ENCODE peak calls at places on chromosomes 6 and 20, in ten cellular contexts. One of them, this sample, is unnamed.

GRCh38 chr20:63782521-63782971 is 43.0 kb downstream of the SLC2A4RG start:
- DNase-seq in lower leg skin: no peak
- DNase-seq in uterus: no peak
- DNase-seq in breast epithelium: no peak
- DNase-seq in transverse colon: no peak
- DNase-seq in Peyer's patch: no peak
- DNase-seq in tibial nerve: no peak
- DNase-seq in esophagus muscularis mucosa: no peak
- DNase-seq in body of pancreas: no peak
- DNase-seq in ovary: no peak
- DNase-seq in this sample: no peak

GRCh38 chr6:24974182-24975171 is 38.7 kb upstream of the RIPOR2 start:
- DNase-seq in Peyer's patch: no peak
- DNase-seq in breast epithelium: no peak
- DNase-seq in lower leg skin: no peak
- DNase-seq in body of pancreas: no peak
- DNase-seq in transverse colon: no peak
- DNase-seq in tibial nerve: no peak
- DNase-seq in esophagus muscularis mucosa: no peak
- DNase-seq in uterus: no peak
- DNase-seq in ovary: no peak
- DNase-seq in this sample: no peak

GRCh38 chr20:63572788-63573738 is 976 bp downstream of the HELZ2 start:
- DNase-seq in esophagus muscularis mucosa: no peak
- DNase-seq in body of pancreas: no peak
- DNase-seq in ovary: no peak
- DNase-seq in uterus: no peak
- DNase-seq in lower leg skin: no peak
- DNase-seq in transverse colon: no peak
- DNase-seq in Peyer's patch: no peak
- DNase-seq in tibial nerve: no peak
- DNase-seq in breast epithelium: no peak
- DNase-seq in this sample: no peak

GRCh38 chr20:64179805-64180204 is 15.6 kb downstream of the MYT1 start:
- DNase-seq in tibial nerve: no peak
- DNase-seq in lower leg skin: no peak
- DNase-seq in esophagus muscularis mucosa: no peak
- DNase-seq in uterus: no peak
- DNase-seq in body of pancreas: no peak
- DNase-seq in breast epithelium: no peak
- DNase-seq in ovary: no peak
- DNase-seq in transverse colon: no peak
- DNase-seq in Peyer's patch: no peak
- DNase-seq in this sample: no peak

GRCh38 chr6:147954938-147955337 is 387.7 kb upstream of the SASH1 start:
- DNase-seq in tibial nerve: no peak
- DNase-seq in esophagus muscularis mucosa: no peak
- DNase-seq in Peyer's patch: no peak
- DNase-seq in lower leg skin: no peak
- DNase-seq in uterus: no peak
- DNase-seq in transverse colon: no peak
- DNase-seq in breast epithelium: no peak
- DNase-seq in body of pancreas: no peak
- DNase-seq in ovary: no peak
- DNase-seq in this sample: no peak

GRCh38 chr20:944148-944547 is 28.0 kb upstream of the ANGPT4 start:
- DNase-seq in esophagus muscularis mucosa: no peak
- DNase-seq in Peyer's patch: no peak
- DNase-seq in ovary: no peak
- DNase-seq in tibial nerve: no peak
- DNase-seq in lower leg skin: no peak
- DNase-seq in breast epithelium: no peak
- DNase-seq in body of pancreas: no peak
- DNase-seq in transverse colon: no peak
- DNase-seq in uterus: no peak
- DNase-seq in this sample: no peak

GRCh38 chr20:51481311-51481997 is 61.1 kb downstream of the NFATC2 start:
- DNase-seq in tibial nerve: no peak
- DNase-seq in uterus: no peak
- DNase-seq in ovary: no peak
- DNase-seq in body of pancreas: no peak
- DNase-seq in breast epithelium: no peak
- DNase-seq in lower leg skin: no peak
- DNase-seq in Peyer's patch: no peak
- DNase-seq in esophagus muscularis mucosa: no peak
- DNase-seq in transverse colon: no peak
- DNase-seq in this sample: no peak

GRCh38 chr20:31547017-31547675 is 32.9 kb downstream of the HM13 start:
- DNase-seq in transverse colon: peak; percentile 88
- DNase-seq in lower leg skin: peak; percentile 76
- DNase-seq in breast epithelium: peak; percentile 85
- DNase-seq in Peyer's patch: peak; percentile 86
- DNase-seq in esophagus muscularis mucosa: peak; percentile 96
- DNase-seq in uterus: peak; percentile 85
- DNase-seq in ovary: peak; percentile 87
- DNase-seq in tibial nerve: peak; percentile 74
- DNase-seq in body of pancreas: peak; percentile 88
- DNase-seq in this sample: no peak

GRCh38 chr6:166955865-166956443 is 396 bp downstream of the RNASET2 start:
- DNase-seq in body of pancreas: peak; percentile 67
- DNase-seq in breast epithelium: no peak
- DNase-seq in transverse colon: no peak
- DNase-seq in lower leg skin: no peak
- DNase-seq in uterus: no peak
- DNase-seq in ovary: no peak
- DNase-seq in esophagus muscularis mucosa: no peak
- DNase-seq in Peyer's patch: no peak
- DNase-seq in tibial nerve: no peak
- DNase-seq in this sample: no peak

GRCh38 chr6:75101896-75102680 is 103.8 kb downstream of the COL12A1 start:
- DNase-seq in uterus: no peak
- DNase-seq in breast epithelium: no peak
- DNase-seq in ovary: no peak
- DNase-seq in body of pancreas: no peak
- DNase-seq in esophagus muscularis mucosa: no peak
- DNase-seq in lower leg skin: no peak
- DNase-seq in Peyer's patch: no peak
- DNase-seq in transverse colon: no peak
- DNase-seq in tibial nerve: no peak
- DNase-seq in this sample: no peak
- TF ChIP-seq POLR2A in uterus: no peak
- TF ChIP-seq POLR2A in breast epithelium: no peak
- TF ChIP-seq POLR2A in ovary: no peak
- TF ChIP-seq POLR2A in body of pancreas: no peak
- TF ChIP-seq POLR2A in esophagus muscularis mucosa: no peak
- TF ChIP-seq POLR2A in lower leg skin: no peak
- TF ChIP-seq POLR2A in Peyer's patch: no peak
- TF ChIP-seq POLR2A in transverse colon: no peak
- TF ChIP-seq POLR2A in tibial nerve: no peak
- TF ChIP-seq POLR2A in this sample: no peak

GRCh38 chr20:45017281-45017680 is 51.0 kb downstream of the STK4 start:
- DNase-seq in Peyer's patch: no peak
- DNase-seq in body of pancreas: no peak
- DNase-seq in tibial nerve: no peak
- DNase-seq in esophagus muscularis mucosa: no peak
- DNase-seq in breast epithelium: no peak
- DNase-seq in ovary: no peak
- DNase-seq in lower leg skin: no peak
- DNase-seq in uterus: no peak
- DNase-seq in transverse colon: no peak
- DNase-seq in this sample: no peak
- TF ChIP-seq POLR2A in Peyer's patch: no peak
- TF ChIP-seq POLR2A in body of pancreas: no peak
- TF ChIP-seq POLR2A in tibial nerve: no peak
- TF ChIP-seq POLR2A in esophagus muscularis mucosa: no peak
- TF ChIP-seq POLR2A in breast epithelium: no peak
- TF ChIP-seq POLR2A in ovary: no peak
- TF ChIP-seq POLR2A in lower leg skin: no peak
- TF ChIP-seq POLR2A in uterus: no peak
- TF ChIP-seq POLR2A in transverse colon: no peak
- TF ChIP-seq POLR2A in this sample: no peak

GRCh38 chr6:119347466-119348307 is 1.9 kb downstream of the MAN1A1 start:
- DNase-seq in transverse colon: peak; percentile 69
- DNase-seq in uterus: peak; percentile 32
- DNase-seq in body of pancreas: peak; percentile 68
- DNase-seq in Peyer's patch: peak; percentile 60
- DNase-seq in tibial nerve: peak; percentile 41
- DNase-seq in lower leg skin: peak; percentile 54
- DNase-seq in breast epithelium: no peak
- DNase-seq in esophagus muscularis mucosa: no peak
- DNase-seq in ovary: peak; percentile 22
- DNase-seq in this sample: no peak
- TF ChIP-seq POLR2A in transverse colon: no peak
- TF ChIP-seq POLR2A in uterus: no peak
- TF ChIP-seq POLR2A in body of pancreas: peak; percentile 44
- TF ChIP-seq POLR2A in Peyer's patch: no peak
- TF ChIP-seq POLR2A in tibial nerve: no peak
- TF ChIP-seq POLR2A in lower leg skin: no peak
- TF ChIP-seq POLR2A in breast epithelium: no peak
- TF ChIP-seq POLR2A in esophagus muscularis mucosa: no peak
- TF ChIP-seq POLR2A in ovary: no peak
- TF ChIP-seq POLR2A in this sample: no peak

DNA sequence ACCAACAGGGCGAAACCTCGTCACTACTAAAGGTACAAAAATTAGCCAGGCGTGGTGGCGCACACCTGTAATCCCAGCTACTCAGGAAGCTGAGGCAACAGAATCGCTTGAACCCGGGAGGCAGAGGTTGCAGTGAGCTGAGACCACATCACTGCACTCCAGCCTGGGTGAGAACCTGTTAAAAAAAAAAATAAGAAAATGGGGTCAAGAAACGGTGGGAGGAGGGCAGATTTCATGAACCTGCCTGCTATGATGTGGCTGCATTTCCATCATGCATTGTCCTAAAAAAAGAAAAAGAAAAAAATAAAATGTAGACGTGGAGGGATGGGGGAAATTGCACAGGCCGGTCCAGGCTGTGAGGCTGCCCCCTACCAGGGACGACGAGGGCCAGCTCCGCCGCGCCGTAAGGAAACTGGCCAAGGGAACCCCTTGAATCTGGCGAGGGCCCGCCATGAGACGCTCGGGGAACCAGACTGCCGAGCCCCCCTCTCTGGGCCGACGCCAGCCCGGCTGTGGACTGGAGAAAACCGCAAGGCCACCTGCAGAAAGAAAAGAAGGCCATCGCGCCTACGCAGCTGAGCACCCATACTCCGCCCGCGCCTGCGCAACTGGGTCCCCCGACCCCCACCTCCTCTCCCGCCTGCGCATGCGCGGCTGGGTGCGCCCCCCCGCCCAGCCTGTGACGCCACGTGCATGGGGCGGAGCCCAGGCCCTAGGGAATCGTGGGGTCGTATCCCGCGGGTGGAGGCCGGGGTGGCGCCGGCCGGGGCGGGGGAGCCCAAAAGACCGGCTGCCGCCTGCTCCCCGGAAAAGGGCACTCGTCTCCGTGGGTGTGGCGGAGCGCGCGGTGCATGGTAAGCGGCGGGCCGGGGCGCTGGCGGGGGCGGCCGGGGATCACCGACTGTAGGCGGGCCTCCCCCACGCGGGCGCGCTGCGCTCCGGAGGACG is at the start of gene ENTPD6:
- DNase-seq in uterus: peak; percentile 90
- DNase-seq in ovary: peak; percentile 98
- DNase-seq in breast epithelium: peak; percentile 91
- DNase-seq in transverse colon: peak; percentile 96
- DNase-seq in esophagus muscularis mucosa: peak; percentile 97
- DNase-seq in body of pancreas: peak; percentile 95
- DNase-seq in tibial nerve: peak; percentile 88
- DNase-seq in lower leg skin: peak; percentile 84
- DNase-seq in Peyer's patch: peak; percentile 96
- DNase-seq in this sample: peak; percentile 93
- TF ChIP-seq POLR2A in uterus: peak; percentile 72
- TF ChIP-seq POLR2A in ovary: peak; percentile 82
- TF ChIP-seq POLR2A in breast epithelium: peak; percentile 70
- TF ChIP-seq POLR2A in transverse colon: peak; percentile 76
- TF ChIP-seq POLR2A in esophagus muscularis mucosa: peak; percentile 64
- TF ChIP-seq POLR2A in body of pancreas: peak; percentile 88
- TF ChIP-seq POLR2A in tibial nerve: peak; percentile 71
- TF ChIP-seq POLR2A in lower leg skin: peak; percentile 56
- TF ChIP-seq POLR2A in Peyer's patch: peak; percentile 68
- TF ChIP-seq POLR2A in this sample: peak; percentile 75

GRCh38 chr20:2172305-2173175 is 70.9 kb downstream of the STK35 start:
- DNase-seq in breast epithelium: peak; percentile 73
- DNase-seq in esophagus muscularis mucosa: peak; percentile 95
- DNase-seq in ovary: peak; percentile 76
- DNase-seq in tibial nerve: peak; percentile 80
- DNase-seq in transverse colon: peak; percentile 68
- DNase-seq in lower leg skin: peak; percentile 51
- DNase-seq in body of pancreas: peak; percentile 80
- DNase-seq in Peyer's patch: peak; percentile 69
- DNase-seq in uterus: peak; percentile 75
- DNase-seq in this sample: peak; percentile 73
- TF ChIP-seq POLR2A in breast epithelium: no peak
- TF ChIP-seq POLR2A in esophagus muscularis mucosa: no peak
- TF ChIP-seq POLR2A in ovary: no peak
- TF ChIP-seq POLR2A in tibial nerve: no peak
- TF ChIP-seq POLR2A in transverse colon: no peak
- TF ChIP-seq POLR2A in lower leg skin: no peak
- TF ChIP-seq POLR2A in body of pancreas: no peak
- TF ChIP-seq POLR2A in Peyer's patch: no peak
- TF ChIP-seq POLR2A in uterus: no peak
- TF ChIP-seq POLR2A in this sample: no peak

DNA sequence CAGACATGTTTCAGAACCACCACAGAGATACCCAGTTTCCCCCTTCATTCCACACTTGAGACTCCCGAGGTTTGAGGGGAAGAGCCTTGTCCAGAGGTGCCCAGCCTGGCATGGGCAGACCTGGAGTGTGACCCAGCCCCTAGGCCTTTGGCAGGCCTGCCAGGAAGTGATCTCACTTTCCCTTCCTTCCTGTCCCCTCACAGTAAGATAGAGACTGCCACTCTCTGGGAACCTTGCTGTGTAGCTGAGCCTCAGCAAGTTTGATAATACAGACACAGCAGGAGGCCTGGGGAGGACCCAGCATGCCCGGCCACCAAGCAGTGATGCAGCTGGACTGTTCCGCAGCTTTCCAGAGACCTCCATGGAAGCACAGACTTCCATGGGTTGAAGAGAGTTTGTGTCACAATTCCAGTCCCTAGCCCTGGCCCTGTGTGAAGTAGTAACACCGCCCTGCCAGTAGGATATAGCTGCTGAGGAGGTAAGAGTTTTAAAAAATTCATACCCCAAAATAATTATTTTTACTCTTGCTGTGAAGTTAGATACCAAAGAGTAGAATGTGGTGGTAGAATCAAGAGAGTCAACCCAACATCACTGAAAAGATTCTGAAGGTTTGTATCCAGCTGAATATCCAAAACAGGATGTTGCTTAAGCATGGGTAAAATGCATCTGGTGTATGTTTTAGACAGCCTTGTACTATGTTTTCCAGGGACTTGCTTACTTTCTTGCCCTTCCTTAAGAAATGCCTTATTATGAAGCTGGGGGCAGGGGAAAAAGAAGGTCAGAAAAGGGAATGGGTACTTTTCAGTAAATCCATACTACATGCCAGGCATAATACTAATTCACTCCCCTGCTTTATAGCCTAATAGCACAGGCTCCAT is 16.3 kb downstream of the PKIG start:
- DNase-seq in tibial nerve: no peak
- DNase-seq in lower leg skin: no peak
- DNase-seq in ovary: no peak
- DNase-seq in body of pancreas: no peak
- DNase-seq in esophagus muscularis mucosa: no peak
- DNase-seq in uterus: peak; percentile 50
- DNase-seq in transverse colon: no peak
- DNase-seq in breast epithelium: no peak
- DNase-seq in Peyer's patch: no peak
- DNase-seq in this sample: no peak
- TF ChIP-seq POLR2A in tibial nerve: no peak
- TF ChIP-seq POLR2A in lower leg skin: no peak
- TF ChIP-seq POLR2A in ovary: no peak
- TF ChIP-seq POLR2A in body of pancreas: no peak
- TF ChIP-seq POLR2A in esophagus muscularis mucosa: no peak
- TF ChIP-seq POLR2A in uterus: no peak
- TF ChIP-seq POLR2A in transverse colon: no peak
- TF ChIP-seq POLR2A in breast epithelium: no peak
- TF ChIP-seq POLR2A in Peyer's patch: no peak
- TF ChIP-seq POLR2A in this sample: no peak

This sample was measured in H54.